ENCODE peak calls at places on chromosomes 6 and 20, in nine cellular contexts. A, L, S, T, N, W, Q, Y and K are unnamed samples.

GRCh38 chr6:13851803-13852202 is 37.4 kb upstream of the MCUR1 start:
- DNase-seq in A (no peak), L (no peak), S (no peak), T (no peak), N (no peak), W (no peak), Q (no peak), Y (no peak), K (no peak)

GRCh38 chr6:70956451-70957283 is at the start of gene B3GAT2:
- DNase-seq in A (no peak), L (no peak), S (peak), T (no peak), N (no peak), W (no peak), Q (no peak), Y (peak), K (no peak)

GRCh38 chr6:147534116-147534865 is 25.8 kb downstream of the SAMD5 start:
- DNase-seq in A (no peak), L (no peak), S (no peak), T (no peak), N (no peak), W (no peak), Q (no peak), Y (no peak), K (no peak)

GRCh38 chr6:169498887-169499513 is 202.8 kb downstream of the WDR27 start:
- DNase-seq in A (no peak), L (no peak), S (no peak), T (no peak), N (no peak), W (no peak), Q (no peak), Y (no peak), K (no peak)

GRCh38 chr6:136209496-136209895 is 40.6 kb downstream of the MTFR2 start:
- DNase-seq in A (no peak), L (no peak), S (no peak), T (no peak), N (no peak), W (no peak), Q (no peak), Y (no peak), K (no peak)

GRCh38 chr20:32972181-32973076 is 31.8 kb downstream of the SUN5 start:
- DNase-seq in A (peak), L (no peak), S (no peak), T (no peak), N (no peak), W (peak), Q (no peak), Y (peak), K (no peak)

GRCh38 chr6:104597541-104598050 is 262.1 kb downstream of the HACE1 start:
- DNase-seq in A (no peak), L (no peak), S (no peak), T (no peak), N (no peak), W (peak), Q (peak), Y (no peak), K (no peak)

GRCh38 chr6:34362909-34363713 is 29.4 kb downstream of the NUDT3 start:
- DNase-seq in A (no peak), L (no peak), S (no peak), T (no peak), N (no peak), W (peak), Q (no peak), Y (no peak), K (no peak)

GRCh38 chr6:34176261-34177031 is 30.6 kb upstream of the GRM4 start:
- DNase-seq in A (no peak), L (no peak), S (no peak), T (no peak), N (no peak), W (no peak), Q (no peak), Y (no peak), K (no peak)

GRCh38 chr6:157571995-157572394 is 191.0 kb downstream of the ZDHHC14 start:
- DNase-seq in A (no peak), L (no peak), S (no peak), T (no peak), N (no peak), W (no peak), Q (no peak), Y (no peak), K (no peak)

GRCh38 chr6:44256291-44257006 is 879 bp downstream of the SLC35B2 start:
- DNase-seq in A (no peak), L (no peak), S (no peak), T (no peak), N (no peak), W (no peak), Q (no peak), Y (no peak), K (no peak)

GRCh38 chr20:31543966-31544598 is 29.8 kb downstream of the HM13 start:
- DNase-seq in A (no peak), L (no peak), S (peak), T (no peak), N (no peak), W (no peak), Q (peak), Y (peak), K (no peak)

GRCh38 chr6:33768644-33769120 is 20.2 kb downstream of the LEMD2 start:
- DNase-seq in A (peak), L (peak), S (peak), T (peak), N (peak), W (peak), Q (no peak), Y (peak), K (no peak)

GRCh38 chr6:110217255-110217654 is 37.0 kb downstream of the CDC40 start:
- DNase-seq in A (no peak), L (no peak), S (peak), T (no peak), N (no peak), W (no peak), Q (no peak), Y (no peak), K (no peak)

GRCh38 chr20:45945678-45946148 is 11.2 kb downstream of the PCIF1 start:
- DNase-seq in A (no peak), L (no peak), S (no peak), T (peak), N (no peak), W (no peak), Q (no peak), Y (no peak), K (no peak)

GRCh38 chr6:35017461-35018183 is 123.5 kb downstream of the TCP11 start:
- DNase-seq in A (no peak), L (no peak), S (peak), T (no peak), N (peak), W (no peak), Q (no peak), Y (peak), K (no peak)

GRCh38 chr20:35146299-35146921 is 726 bp downstream of the EDEM2 start:
- DNase-seq in A (no peak), L (peak), S (no peak), T (peak), N (no peak), W (no peak), Q (no peak), Y (peak), K (no peak)

GRCh38 chr6:106356382-106356781 is 4.1 kb upstream of the CRYBG1 start:
- DNase-seq in A (no peak), L (no peak), S (no peak), T (no peak), N (no peak), W (no peak), Q (no peak), Y (no peak), K (no peak)

GRCh38 chr6:366972-367794 is 24.4 kb upstream of the IRF4 start:
- DNase-seq in A (no peak), L (no peak), S (no peak), T (no peak), N (no peak), W (no peak), Q (no peak), Y (no peak), K (no peak)

GRCh38 chr20:50302463-50303041 is 111.9 kb downstream of the CEBPB start:
- DNase-seq in A (no peak), L (no peak), S (no peak), T (no peak), N (no peak), W (no peak), Q (no peak), Y (no peak), K (no peak)